ENCODE peak calls at places on chromosome 6, in nine cellular contexts. F, G, Q, I, J, T, R, H and N are unnamed samples.

GRCh38 chr6:70563540-70563939 is 3.2 kb upstream of the SDHAF4 start:
- DNase-seq in F (peak), G (no peak), Q (no peak), I (no peak), J (no peak), T (no peak), R (no peak), H (no peak), N (no peak)

GRCh38 chr6:46756469-46757205 is 9.9 kb downstream of the ANKRD66 start:
- DNase-seq in F (peak), G (no peak), Q (no peak), I (no peak), J (no peak), T (no peak), R (no peak), H (peak), N (no peak)

GRCh38 chr6:35970181-35970580 is 49.3 kb upstream of the SRPK1 start:
- DNase-seq in F (peak), G (no peak), Q (no peak), I (no peak), J (no peak), T (no peak), R (no peak), H (no peak), N (no peak)

GRCh38 chr6:165439928-165440554 is 130.6 kb upstream of the C6orf118 start:
- DNase-seq in F (peak), G (no peak), Q (no peak), I (no peak), J (no peak), T (no peak), R (no peak), H (peak), N (peak)

GRCh38 chr6:143410859-143411270 is 39.6 kb downstream of the ADAT2 start:
- DNase-seq in F (peak), G (no peak), Q (no peak), I (no peak), J (no peak), T (no peak), R (no peak), H (no peak), N (no peak)

GRCh38 chr6:120876405-120876804 is 457.9 kb downstream of the TBC1D32 start:
- DNase-seq in F (no peak), G (no peak), Q (no peak), I (no peak), J (no peak), T (no peak), R (no peak), H (no peak), N (no peak)

GRCh38 chr6:44025226-44025625 is 102.0 kb downstream of the MRPL14 start:
- DNase-seq in F (no peak), G (no peak), Q (no peak), I (no peak), J (no peak), T (no peak), R (no peak), H (no peak), N (no peak)

GRCh38 chr6:116405147-116405546 is 34.4 kb downstream of the DSE start:
- DNase-seq in F (peak), G (no peak), Q (no peak), I (no peak), J (no peak), T (no peak), R (no peak), H (peak), N (no peak)

GRCh38 chr6:112031956-112032355 is 21.9 kb upstream of the CCN6 start:
- DNase-seq in F (no peak), G (no peak), Q (no peak), I (no peak), J (no peak), T (no peak), R (no peak), H (no peak), N (no peak)

GRCh38 chr6:169271158-169271936 is 17.7 kb upstream of the THBS2 start:
- DNase-seq in F (no peak), G (no peak), Q (no peak), I (no peak), J (no peak), T (no peak), R (peak), H (no peak), N (no peak)

GRCh38 chr6:158669145-158670035 is 19.5 kb downstream of the SYTL3 start:
- DNase-seq in F (peak), G (no peak), Q (no peak), I (no peak), J (no peak), T (no peak), R (no peak), H (no peak), N (peak)

GRCh38 chr6:218153-219018 is 73.9 kb upstream of the DUSP22 start:
- DNase-seq in F (no peak), G (no peak), Q (no peak), I (no peak), J (peak), T (peak), R (no peak), H (no peak), N (no peak)

GRCh38 chr6:35181933-35182612 is 31.7 kb upstream of the SCUBE3 start:
- DNase-seq in F (peak), G (no peak), Q (no peak), I (peak), J (peak), T (no peak), R (peak), H (no peak), N (no peak)

GRCh38 chr6:105819774-105820173 is 266.4 kb upstream of the PRDM1 start:
- DNase-seq in F (no peak), G (no peak), Q (no peak), I (no peak), J (no peak), T (no peak), R (no peak), H (no peak), N (no peak)

GRCh38 chr6:152701081-152701862 is 3.6 kb downstream of the MYCT1 start:
- DNase-seq in F (no peak), G (no peak), Q (no peak), I (no peak), J (no peak), T (no peak), R (no peak), H (peak), N (no peak)

GRCh38 chr6:162907876-162908481 is 180.2 kb downstream of the PACRG start:
- DNase-seq in F (peak), G (no peak), Q (no peak), I (no peak), J (no peak), T (no peak), R (no peak), H (no peak), N (no peak)

GRCh38 chr6:7431594-7432390 is 42.2 kb downstream of the RIOK1 start:
- DNase-seq in F (peak), G (no peak), Q (no peak), I (no peak), J (no peak), T (no peak), R (no peak), H (no peak), N (no peak)

GRCh38 chr6:29776684-29777083 is 50.9 kb upstream of the HLA-G start:
- DNase-seq in F (no peak), G (no peak), Q (no peak), I (no peak), J (no peak), T (no peak), R (no peak), H (no peak), N (no peak)